ENCODE peak calls at places on chromosome 13, in four cellular contexts. Q is activated naive CD4-positive, alpha-beta T cell treated with anti-CD3 and anti-CD28 coated beads for 36 hours; W is NCI-H2029 treated with DMSO at 0.1 percent for 48 hours; N is NCI-H1694. V is an unnamed sample.

GRCh38 chr13:40666905-40667621 is 622 bp upstream of the FOXO1 start:
- DNase-seq in Q (no peak), W (no peak), N (no peak), V (peak; percentile 41)

GRCh38 chr13:110312669-110313031 is 5.6 kb downstream of the COL4A2 start:
- DNase-seq in Q (no peak), W (no peak), N (no peak), V (peak; percentile 35)

GRCh38 chr13:49322702-49323101 is 75.0 kb downstream of the CDADC1 start:
- DNase-seq in Q (no peak), W (no peak), N (no peak), V (no peak)

GRCh38 chr13:49348748-49349147 is 95.1 kb downstream of the CAB39L start:
- DNase-seq in Q (no peak), W (no peak), N (no peak), V (no peak)

GRCh38 chr13:44758595-44759221 is 182.6 kb upstream of the TSC22D1 start:
- DNase-seq in Q (peak; percentile 62), W (no peak), N (no peak), V (peak; percentile 26)

GRCh38 chr13:94656766-94657165 is 55.1 kb downstream of the GPR180 start:
- DNase-seq in Q (peak; percentile 57), W (no peak), N (no peak), V (no peak)

GRCh38 chr13:99393791-99394735 is 86.9 kb upstream of the GPR183 start:
- DNase-seq in Q (no peak), W (no peak), N (no peak), V (no peak)

GRCh38 chr13:99371956-99372355 is 64.8 kb upstream of the GPR183 start:
- DNase-seq in Q (peak; percentile 67), W (no peak), N (no peak), V (no peak)

GRCh38 chr13:113446488-113446854 is 6.8 kb downstream of the ADPRHL1 start:
- DNase-seq in Q (no peak), W (no peak), N (no peak), V (no peak)

GRCh38 chr13:29922281-29922821 is 71.9 kb upstream of the UBL3 start:
- DNase-seq in Q (no peak), W (no peak), N (no peak), V (no peak)

V was measured in LoVo.